ENCODE peak calls at places on chromosome 22, in seven cellular contexts. R is Right ventricle myocardium superior; Z is NCI-H460; J is T47D; L is amniotic stem cell; V is NCI-H1436; A is CD8-positive, alpha-beta memory T cell. G is an unnamed sample.

GRCh38 chr22:49724893-49725489 is 102.7 kb downstream of the BRD1 start:
- DNase-seq in R (peak; percentile 70), Z (peak; percentile 40), J (peak; percentile 63), L (no peak), V (peak; percentile 36), A (peak; percentile 48), G (peak; percentile 40)

GRCh38 chr22:19766506-19767426 is 6.2 kb downstream of the TBX1 start:
- DNase-seq in R (peak; percentile 82), Z (no peak), J (no peak), L (no peak), V (no peak), A (no peak), G (peak; percentile 71)

GRCh38 chr22:32628626-32629587 is 154.3 kb downstream of the FBXO7 start:
- DNase-seq in R (no peak), Z (no peak), J (no peak), L (peak; percentile 20), V (no peak), A (no peak), G (no peak)

GRCh38 chr22:46414704-46415103 is 79.2 kb downstream of the TRMU start:
- DNase-seq in R (no peak), Z (no peak), J (no peak), L (no peak), V (no peak), A (no peak), G (no peak)

GRCh38 chr22:41537203-41537602 is 7.1 kb downstream of the POLR3H start:
- DNase-seq in R (no peak), Z (no peak), J (no peak), L (no peak), V (no peak), A (no peak), G (no peak)

GRCh38 chr22:49366437-49366836 is 461.2 kb downstream of the BRD1 start:
- DNase-seq in R (no peak), Z (no peak), J (no peak), L (no peak), V (no peak), A (no peak), G (peak; percentile 13)

GRCh38 chr22:46452195-46453005 is 85.0 kb downstream of the CELSR1 start:
- DNase-seq in R (no peak), Z (no peak), J (no peak), L (no peak), V (no peak), A (no peak), G (peak; percentile 59)

GRCh38 chr22:25666308-25666707 is 75.7 kb upstream of the MYO18B start:
- DNase-seq in R (peak; percentile 75), Z (no peak), J (no peak), L (no peak), V (no peak), A (no peak), G (no peak)

GRCh38 chr22:46812034-46812605 is 49.7 kb downstream of the TBC1D22A start:
- DNase-seq in R (no peak), Z (no peak), J (no peak), L (no peak), V (no peak), A (no peak), G (peak; percentile 21)

GRCh38 chr22:31079095-31079642 is 1.9 kb upstream of the SMTN start:
- DNase-seq in R (no peak), Z (no peak), J (no peak), L (no peak), V (no peak), A (no peak), G (peak; percentile 59)

GRCh38 chr22:38257170-38257569 is 15.6 kb downstream of the TMEM184B start:
- DNase-seq in R (no peak), Z (no peak), J (no peak), L (peak; percentile 57), V (no peak), A (no peak), G (no peak)

GRCh38 chr22:44272330-44272729 is 40.4 kb downstream of the SHISAL1 start:
- DNase-seq in R (no peak), Z (no peak), J (no peak), L (no peak), V (no peak), A (no peak), G (no peak)

GRCh38 chr22:47386812-47387510 is 624.5 kb downstream of the TBC1D22A start:
- DNase-seq in R (no peak), Z (no peak), J (no peak), L (no peak), V (no peak), A (no peak), G (no peak)

GRCh38 chr22:24423519-24424000 is 3.8 kb upstream of the ADORA2A start:
- DNase-seq in R (peak; percentile 82), Z (peak; percentile 14), J (peak; percentile 77), L (no peak), V (peak; percentile 9), A (peak; percentile 61), G (peak; percentile 73)

GRCh38 chr22:19193879-19194278 is 15.3 kb upstream of the SLC25A1 start:
- DNase-seq in R (no peak), Z (no peak), J (no peak), L (no peak), V (no peak), A (no peak), G (no peak)

GRCh38 chr22:46078241-46079092 is 71.9 kb upstream of the PPARA start:
- DNase-seq in R (peak; percentile 86), Z (no peak), J (no peak), L (no peak), V (peak; percentile 72), A (no peak), G (peak; percentile 81)

GRCh38 chr22:46727813-46728364 is 10.2 kb downstream of the CERK start:
- DNase-seq in R (no peak), Z (no peak), J (no peak), L (no peak), V (no peak), A (no peak), G (no peak)

GRCh38 chr22:30116362-30117117 is 36.3 kb downstream of the HORMAD2 start:
- DNase-seq in R (no peak), Z (no peak), J (no peak), L (no peak), V (no peak), A (no peak), G (no peak)

GRCh38 chr22:23071163-23072034 is 1.1 kb downstream of the GNAZ start:
- DNase-seq in R (peak; percentile 36), Z (no peak), J (no peak), L (no peak), V (no peak), A (no peak), G (no peak)

GRCh38 chr22:46213052-46213451 is 37.0 kb downstream of the CDPF1 start:
- DNase-seq in R (no peak), Z (no peak), J (no peak), L (no peak), V (no peak), A (no peak), G (no peak)

GRCh38 chr22:39374801-39375200 is 24.8 kb upstream of the TAB1 start:
- DNase-seq in R (no peak), Z (no peak), J (no peak), L (no peak), V (no peak), A (no peak), G (no peak)

GRCh38 chr22:24601217-24602104 is 1.5 kb upstream of the GGT1 start:
- DNase-seq in R (peak; percentile 82), Z (no peak), J (no peak), L (no peak), V (no peak), A (no peak), G (peak; percentile 97)

GRCh38 chr22:39315389-39315788 is 4.0 kb downstream of the RPL3 start:
- DNase-seq in R (no peak), Z (no peak), J (no peak), L (no peak), V (no peak), A (no peak), G (no peak)

GRCh38 chr22:30452861-30453260 is 19.0 kb downstream of the SEC14L3 start:
- DNase-seq in R (no peak), Z (no peak), J (no peak), L (no peak), V (no peak), A (no peak), G (no peak)

GRCh38 chr22:21641417-21641794 is 696 bp upstream of the SDF2L1 start:
- DNase-seq in R (peak; percentile 53), Z (peak; percentile 50), J (no peak), L (peak; percentile 20), V (no peak), A (no peak), G (peak; percentile 53)

GRCh38 chr22:32248276-32248675 is 6.9 kb downstream of the SLC5A4 start:
- DNase-seq in R (no peak), Z (no peak), J (no peak), L (no peak), V (no peak), A (no peak), G (no peak)

GRCh38 chr22:49328630-49329405 is 498.9 kb downstream of the BRD1 start:
- DNase-seq in R (no peak), Z (no peak), J (no peak), L (no peak), V (no peak), A (no peak), G (peak; percentile 13)

GRCh38 chr22:44146088-44146861 is 34.5 kb upstream of the PARVG start:
- DNase-seq in R (peak; percentile 22), Z (no peak), J (no peak), L (no peak), V (no peak), A (no peak), G (no peak)

GRCh38 chr22:37330200-37331033 is 48.1 kb downstream of the CYTH4 start:
- DNase-seq in R (no peak), Z (peak; percentile 65), J (no peak), L (no peak), V (peak; percentile 93), A (no peak), G (peak; percentile 43)

GRCh38 chr22:32515074-32515473 is 40.5 kb downstream of the FBXO7 start:
- DNase-seq in R (no peak), Z (no peak), J (no peak), L (no peak), V (no peak), A (no peak), G (no peak)